ENCODE peak calls at places on chromosomes 5 and 9, in six cellular contexts. O is GM13976; E is CD4-positive, alpha-beta T cell; W is HFFc6; X is colonic mucosa; Y is Calu3. F is an unnamed sample.

GRCh38 chr5:71705416-71705815 is 13.7 kb upstream of the CARTPT start:
- DNase-seq in O (no peak), E (no peak), W (no peak), X (no peak), Y (no peak), F (no peak)

GRCh38 chr5:159819671-159820411 is 96.4 kb upstream of the ADRA1B start:
- DNase-seq in O (no peak), E (no peak), W (peak), X (peak), Y (no peak), F (no peak)

GRCh38 chr5:73722224-73722623 is 96.2 kb downstream of the ARHGEF28 start:
- DNase-seq in O (no peak), E (no peak), W (peak), X (no peak), Y (no peak), F (no peak)

GRCh38 chr9:86494644-86495081 is 140.5 kb upstream of the TUT7 start:
- DNase-seq in O (no peak), E (no peak), W (peak), X (no peak), Y (no peak), F (no peak)

GRCh38 chr5:178505639-178506407 is 84.4 kb downstream of the COL23A1 start:
- DNase-seq in O (no peak), E (no peak), W (no peak), X (no peak), Y (no peak), F (no peak)

GRCh38 chr9:38039090-38039906 is 29.7 kb downstream of the SHB start:
- DNase-seq in O (no peak), E (no peak), W (peak), X (no peak), Y (no peak), F (no peak)

GRCh38 chr9:115291841-115292240 is 173.9 kb upstream of the TNC start:
- DNase-seq in O (no peak), E (no peak), W (peak), X (peak), Y (peak), F (no peak)

GRCh38 chr5:134053314-134053839 is 48.6 kb upstream of the VDAC1 start:
- DNase-seq in O (no peak), E (no peak), W (no peak), X (no peak), Y (peak), F (no peak)

GRCh38 chr5:4984461-4984860 is 155.7 kb upstream of the ADAMTS16 start:
- DNase-seq in O (no peak), E (no peak), W (no peak), X (no peak), Y (no peak), F (no peak)

GRCh38 chr5:95709967-95710650 is 21.0 kb upstream of the RHOBTB3 start:
- DNase-seq in O (no peak), E (no peak), W (no peak), X (no peak), Y (peak), F (no peak)

GRCh38 chr5:88979244-88979643 is 96.3 kb upstream of the MEF2C start:
- DNase-seq in O (no peak), E (no peak), W (no peak), X (no peak), Y (no peak), F (no peak)

GRCh38 chr9:18489861-18490260 is 15.9 kb downstream of the ADAMTSL1 start:
- DNase-seq in O (no peak), E (no peak), W (peak), X (no peak), Y (no peak), F (no peak)

GRCh38 chr5:171309526-171310333 is 682 bp downstream of the TLX3 start:
- DNase-seq in O (no peak), E (no peak), W (no peak), X (peak), Y (peak), F (no peak)

GRCh38 chr5:134119720-134120119 is 5.2 kb downstream of the TCF7 start:
- DNase-seq in O (no peak), E (no peak), W (no peak), X (no peak), Y (no peak), F (no peak)

GRCh38 chr5:133147411-133147810 is 95.6 kb downstream of the HSPA4 start:
- DNase-seq in O (no peak), E (no peak), W (no peak), X (no peak), Y (no peak), F (no peak)

GRCh38 chr9:90927496-90927895 is 125.9 kb downstream of the SYK start:
- DNase-seq in O (no peak), E (no peak), W (no peak), X (no peak), Y (no peak), F (no peak)

GRCh38 chr5:61887271-61887670 is 418.7 kb upstream of the KIF2A start:
- DNase-seq in O (no peak), E (no peak), W (no peak), X (no peak), Y (no peak), F (no peak)

GRCh38 chr9:122988141-122988540 is 45.3 kb upstream of the GPR21 start:
- DNase-seq in O (no peak), E (no peak), W (no peak), X (no peak), Y (no peak), F (no peak)

GRCh38 chr5:83562817-83563557 is 91.4 kb downstream of the VCAN start:
- DNase-seq in O (no peak), E (no peak), W (no peak), X (no peak), Y (no peak), F (no peak)

GRCh38 chr9:93683331-93684134 is 107.1 kb downstream of the PHF2 start:
- DNase-seq in O (peak), E (no peak), W (no peak), X (peak), Y (no peak), F (peak)

GRCh38 chr5:10133830-10134229 is 115.9 kb downstream of the ATPSCKMT start:
- DNase-seq in O (no peak), E (no peak), W (peak), X (no peak), Y (no peak), F (no peak)

GRCh38 chr5:177369913-177370487 is 12.3 kb downstream of the RGS14 start:
- DNase-seq in O (no peak), E (no peak), W (no peak), X (no peak), Y (no peak), F (no peak)

GRCh38 chr5:177371120-177371537 is 13.1 kb upstream of the SLC34A1 start:
- DNase-seq in O (no peak), E (no peak), W (no peak), X (no peak), Y (no peak), F (no peak)

GRCh38 chr5:177370488-177371119 is 12.9 kb downstream of the RGS14 start:
- DNase-seq in O (peak), E (no peak), W (peak), X (peak), Y (peak), F (peak)

GRCh38 chr5:177367981-177368960 is 10.5 kb downstream of the RGS14 start:
- DNase-seq in O (no peak), E (no peak), W (no peak), X (no peak), Y (no peak), F (no peak)

GRCh38 chr5:177369050-177369912 is 11.6 kb downstream of the RGS14 start:
- DNase-seq in O (peak), E (no peak), W (no peak), X (no peak), Y (peak), F (no peak)
- TF ChIP-seq CTCF in O (peak), E (peak), W (peak), X (peak), Y (peak), F (peak)

DNA sequence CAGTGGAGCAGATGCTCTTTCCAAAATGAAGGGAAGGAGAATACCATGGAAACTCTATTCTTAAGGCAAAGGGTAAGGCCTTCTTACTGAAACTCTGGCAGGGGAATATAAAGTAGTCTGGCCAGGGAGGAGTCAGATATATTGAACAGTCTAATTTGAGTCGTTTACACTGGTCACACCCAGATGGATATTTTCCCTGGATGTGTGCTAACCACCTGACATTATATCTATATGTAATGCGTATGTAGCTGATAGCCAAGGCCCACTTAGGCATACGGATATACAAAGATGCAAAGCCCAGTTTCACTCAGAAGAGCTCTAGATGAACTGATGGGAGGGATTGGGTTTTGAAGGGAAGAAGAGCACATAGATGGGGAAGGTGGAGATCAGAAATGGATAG is 7.0 kb downstream of the TDRD7 start:
- DNase-seq in O (no peak), E (no peak), W (no peak), X (no peak), Y (no peak), F (no peak)
- TF ChIP-seq CTCF in O (no peak), E (no peak), W (no peak), X (no peak), Y (no peak), F (no peak)

GRCh38 chr5:146643805-146644204 is 127.8 kb upstream of the GPR151 start:
- DNase-seq in O (no peak), E (no peak), W (no peak), X (peak), Y (peak), F (no peak)

GRCh38 chr5:146647656-146648199 is 131.7 kb upstream of the GPR151 start:
- DNase-seq in O (no peak), E (no peak), W (no peak), X (no peak), Y (no peak), F (no peak)

GRCh38 chr5:146645382-146645781 is 129.4 kb upstream of the GPR151 start:
- DNase-seq in O (no peak), E (no peak), W (no peak), X (no peak), Y (no peak), F (no peak)

GRCh38 chr5:146644811-146645210 is 128.8 kb upstream of the GPR151 start:
- DNase-seq in O (no peak), E (no peak), W (no peak), X (no peak), Y (no peak), F (no peak)

GRCh38 chr5:146646441-146646840 is 130.5 kb upstream of the GPR151 start:
- DNase-seq in O (no peak), E (no peak), W (no peak), X (no peak), Y (no peak), F (no peak)
- TF ChIP-seq CTCF in O (no peak), E (no peak), W (no peak), X (no peak), Y (no peak), F (no peak)

DNA sequence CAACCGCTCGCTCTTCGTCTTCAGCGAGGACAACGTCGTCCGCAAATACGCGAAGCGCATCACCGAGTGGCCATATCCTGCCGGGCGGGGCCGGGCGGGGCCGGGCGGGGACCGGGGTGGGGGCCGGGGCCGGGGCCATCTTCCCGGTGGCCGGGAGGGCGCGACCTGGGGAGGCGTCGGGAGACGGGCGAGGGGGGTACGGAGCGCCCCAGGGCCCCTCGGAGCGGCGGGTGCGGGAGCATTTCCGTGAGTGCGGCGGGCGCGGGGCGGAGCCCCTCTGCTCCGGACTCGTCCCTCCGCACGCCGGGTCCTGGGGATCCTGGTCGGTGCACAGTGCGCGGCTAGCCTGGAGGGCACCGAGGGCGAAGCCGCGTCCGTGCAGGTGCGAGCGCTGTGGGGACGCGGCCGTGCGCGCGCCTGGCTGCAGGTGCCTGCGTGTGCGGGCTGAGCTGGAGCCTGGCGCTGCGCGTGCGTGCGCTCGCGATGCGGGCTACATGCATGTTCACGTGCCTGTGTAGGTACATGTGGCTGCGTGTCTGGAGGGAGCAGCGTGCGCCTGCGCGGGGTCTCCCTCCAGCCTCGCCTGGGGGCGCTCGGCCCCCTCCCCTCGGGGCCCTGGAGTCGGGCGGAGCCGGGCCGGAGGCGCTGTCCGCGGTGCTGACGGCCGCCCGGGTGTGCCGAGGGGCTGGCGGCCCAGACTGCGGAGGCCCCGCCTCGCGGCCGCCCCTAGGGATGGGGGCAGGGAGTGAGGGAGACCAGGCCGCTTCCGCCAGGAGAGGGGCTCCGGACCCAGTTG is 762 bp downstream of the CACNA1B start:
- DNase-seq in O (peak), E (no peak), W (no peak), X (no peak), Y (no peak), F (peak)
- TF ChIP-seq CTCF in O (no peak), E (no peak), W (no peak), X (no peak), Y (no peak), F (no peak)

DNA sequence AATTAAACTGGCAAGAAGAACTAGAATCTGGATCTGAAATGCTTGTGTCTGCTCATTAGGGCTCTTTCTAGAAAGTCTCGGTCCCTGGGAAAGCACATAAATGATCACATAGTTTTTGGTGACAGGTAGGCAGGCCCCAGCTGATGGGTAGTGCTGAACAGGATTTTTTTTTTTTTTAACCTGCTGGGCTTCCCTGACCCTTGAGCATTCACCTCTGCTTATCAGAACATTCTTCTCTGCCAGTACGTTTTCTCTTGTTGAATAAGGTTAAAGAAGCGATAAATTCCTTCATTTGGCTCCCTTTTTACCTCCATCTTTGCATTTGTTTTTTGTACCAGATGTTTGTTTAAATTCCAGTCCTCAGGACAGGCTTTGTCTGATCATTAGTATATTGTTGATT is 8.8 kb downstream of the KDM4C start:
- DNase-seq in O (no peak), E (no peak), W (no peak), X (no peak), Y (no peak), F (no peak)
- TF ChIP-seq CTCF in O (no peak), E (no peak), W (no peak), X (no peak), Y (no peak), F (no peak)

GRCh38 chr5:172659909-172660628 is 19.0 kb downstream of the NEURL1B start:
- DNase-seq in O (no peak), E (no peak), W (peak), X (peak), Y (no peak), F (peak)
- TF ChIP-seq CTCF in O (no peak), E (no peak), W (peak), X (no peak), Y (no peak), F (no peak)

F was measured in mesothelial cell of epicardium.